ENCODE peak calls at places on chromosomes 12 and 14, in nine cellular contexts. N is NCI-H1092, M is HEK293T, B is ecto neural progenitor cell, C is T follicular helper cell, O is HS-5, W is NCI-H345, S is SK-MEL-5, T is colonic mucosa. Z is an unnamed sample.

GRCh38 chr14:67137744-67138371 is 51.4 kb upstream of the GARIN2 start:
- DNase-seq in N (no peak), C (no peak), O (no peak), W (no peak), B (no peak), T (no peak), S (peak; percentile 39), M (no peak), Z (no peak)

GRCh38 chr12:87344699-87345098 is 684.5 kb downstream of the C12orf50 start:
- DNase-seq in S (peak; percentile 31), M (no peak), B (no peak), N (no peak), W (no peak), O (no peak), T (no peak), C (no peak), Z (no peak)

GRCh38 chr12:27277846-27278260 is 33.8 kb downstream of the STK38L start:
- DNase-seq in T (peak; percentile 87), C (no peak), S (peak; percentile 30), W (no peak), B (no peak), M (peak; percentile 21), N (no peak), O (peak; percentile 30), Z (no peak)

GRCh38 chr14:24418492-24418873 is 11.0 kb downstream of the CBLN3 start:
- DNase-seq in N (no peak), O (no peak), M (no peak), S (no peak), B (no peak), W (no peak), C (no peak), T (peak; percentile 63), Z (no peak)

GRCh38 chr12:3655331-3655900 is 97.5 kb downstream of the CRACR2A start:
- DNase-seq in W (peak; percentile 57), M (peak; percentile 45), C (no peak), N (peak; percentile 43), O (no peak), S (peak; percentile 49), T (no peak), B (peak; percentile 67), Z (peak; percentile 44)

GRCh38 chr14:24443053-24443683 is 592 bp upstream of the SDR39U1 start:
- DNase-seq in B (no peak), C (no peak), S (no peak), M (no peak), T (no peak), N (no peak), O (no peak), W (no peak), Z (no peak)

GRCh38 chr12:109329710-109330109 is 18.0 kb upstream of the MYO1H start:
- DNase-seq in O (no peak), T (no peak), W (no peak), N (no peak), S (no peak), M (no peak), C (no peak), B (no peak), Z (no peak)

GRCh38 chr12:56158926-56159461 is 835 bp downstream of the MYL6 start:
- DNase-seq in W (peak; percentile 36), C (no peak), N (no peak), T (peak; percentile 92), B (peak; percentile 78), O (no peak), M (peak; percentile 53), S (peak; percentile 40), Z (no peak)

GRCh38 chr14:51704465-51705050 is 52.8 kb downstream of the FRMD6 start:
- DNase-seq in O (no peak), T (no peak), W (no peak), C (no peak), S (peak; percentile 20), N (no peak), B (no peak), M (no peak), Z (no peak)

GRCh38 chr14:85607571-85608219 is 77.8 kb downstream of the FLRT2 start:
- DNase-seq in S (no peak), B (no peak), M (no peak), N (no peak), T (no peak), C (no peak), O (peak; percentile 70), W (no peak), Z (no peak)

GRCh38 chr14:105847400-105847799 is 321.0 kb downstream of the TMEM121 start:
- DNase-seq in N (no peak), O (no peak), C (no peak), M (no peak), B (no peak), W (no peak), S (no peak), T (peak; percentile 10), Z (no peak)

GRCh38 chr12:104730761-104731160 is 227.3 kb downstream of the SLC41A2 start:
- DNase-seq in B (no peak), T (no peak), W (no peak), C (no peak), N (no peak), S (no peak), M (no peak), O (no peak), Z (no peak)

GRCh38 chr14:34180428-34180827 is 229.6 kb upstream of the EGLN3 start:
- DNase-seq in W (no peak), S (no peak), C (no peak), N (no peak), B (no peak), O (no peak), T (no peak), M (no peak), Z (no peak)

GRCh38 chr14:100131181-100131580 is 28.3 kb downstream of the DEGS2 start:
- DNase-seq in W (peak; percentile 35), N (no peak), T (peak; percentile 57), O (no peak), S (no peak), B (no peak), M (no peak), C (no peak), Z (peak; percentile 75)

GRCh38 chr12:121799175-121799841 is 4.5 kb upstream of the SETD1B start:
- DNase-seq in C (no peak), W (peak; percentile 91), M (peak; percentile 61), T (peak; percentile 84), S (peak; percentile 77), B (peak; percentile 81), O (no peak), N (peak; percentile 36), Z (peak; percentile 89)

GRCh38 chr14:97446087-97446486 is 648.9 kb downstream of the VRK1 start:
- DNase-seq in S (no peak), B (no peak), T (no peak), N (no peak), C (no peak), O (no peak), W (no peak), M (no peak), Z (no peak)

GRCh38 chr12:53023-53734 is 13.4 kb upstream of the IQSEC3 start:
- DNase-seq in W (no peak), S (no peak), M (no peak), O (no peak), B (peak; percentile 50), T (no peak), N (no peak), C (no peak), Z (no peak)

GRCh38 chr12:6570264-6570887 is 2.3 kb upstream of the NOP2 start:
- DNase-seq in M (peak; percentile 69), O (no peak), B (peak; percentile 79), S (peak; percentile 70), N (no peak), W (peak; percentile 48), T (peak; percentile 59), C (no peak), Z (peak; percentile 15)

GRCh38 chr12:49130151-49131050 is 794 bp downstream of the TUBA1B start:
- DNase-seq in C (peak; percentile 88), W (peak; percentile 68), S (peak; percentile 96), M (peak; percentile 85), T (peak; percentile 94), N (peak; percentile 78), O (peak; percentile 70), B (peak; percentile 97), Z (peak; percentile 93)

GRCh38 chr12:69120331-69120730 is 119.0 kb upstream of the CPSF6 start:
- DNase-seq in S (no peak), M (no peak), O (no peak), C (no peak), N (no peak), W (no peak), T (no peak), B (no peak), Z (no peak)

GRCh38 chr12:49496417-49497360 is 42.1 kb upstream of the KCNH3 start:
- DNase-seq in B (no peak), S (peak; percentile 53), O (no peak), N (no peak), T (no peak), M (no peak), C (no peak), W (no peak), Z (no peak)

GRCh38 chr14:96016761-96017160 is 22.4 kb upstream of the C14orf132 start:
- DNase-seq in B (no peak), M (peak; percentile 38), S (no peak), C (no peak), W (peak; percentile 90), O (no peak), N (peak; percentile 63), T (no peak), Z (peak; percentile 83)

GRCh38 chr12:85424581-85425348 is 144.7 kb downstream of the ALX1 start:
- DNase-seq in T (peak; percentile 69), B (no peak), M (peak; percentile 21), N (no peak), O (no peak), C (no peak), W (no peak), S (peak; percentile 70), Z (no peak)

GRCh38 chr12:68158427-68158826 is 1.1 kb downstream of the IFNG start:
- DNase-seq in T (no peak), W (no peak), B (no peak), M (no peak), S (peak; percentile 51), C (no peak), N (no peak), O (no peak), Z (peak; percentile 14)

GRCh38 chr14:36683083-36683724 is 21.5 kb downstream of the PAX9 start:
- DNase-seq in M (no peak), T (no peak), O (no peak), W (peak; percentile 93), N (no peak), S (no peak), B (no peak), C (no peak), Z (no peak)

GRCh38 chr12:105946541-105946940 is 192.2 kb downstream of the NUAK1 start:
- DNase-seq in O (no peak), M (no peak), W (no peak), B (peak; percentile 44), T (no peak), C (no peak), S (no peak), N (no peak), Z (no peak)

GRCh38 chr14:90272523-90272922 is 16.2 kb downstream of the PSMC1 start:
- DNase-seq in O (no peak), T (no peak), W (no peak), C (no peak), M (no peak), B (no peak), N (no peak), S (no peak), Z (no peak)

GRCh38 chr12:93368766-93369165 is 9.0 kb upstream of the NUDT4 start:
- DNase-seq in W (no peak), T (no peak), M (no peak), S (no peak), N (no peak), B (no peak), C (no peak), O (no peak), Z (no peak)

GRCh38 chr12:115998119-115998633 is 279.3 kb downstream of the MED13L start:
- DNase-seq in B (peak; percentile 59), M (peak; percentile 22), W (peak; percentile 16), S (peak; percentile 61), T (no peak), C (no peak), O (peak; percentile 35), N (no peak), Z (peak; percentile 4)

GRCh38 chr12:114685869-114686268 is 1.9 kb upstream of the TBX3 start:
- DNase-seq in W (no peak), M (no peak), B (peak; percentile 54), C (no peak), T (no peak), S (no peak), O (no peak), N (no peak), Z (no peak)

GRCh38 chr14:96588410-96589249 is 86.4 kb downstream of the PAPOLA start:
- DNase-seq in B (peak; percentile 18), N (no peak), M (no peak), O (no peak), C (no peak), W (no peak), S (no peak), T (no peak), Z (no peak)

Z was measured in COR-L47.